ENCODE peak calls at places on chromosomes 11 and 22, in four cellular contexts. I is GM23338, A is heart left ventricle, F is HT1080. S is an unnamed sample.

GRCh38 chr22:20624161-20624616 is 116.8 kb downstream of the MED15 start:
- DNase-seq in I (no peak), A (no peak), F (peak), S (no peak)

GRCh38 chr11:98630736-98631135 is 390.0 kb upstream of the CNTN5 start:
- DNase-seq in I (peak), A (no peak), F (no peak), S (no peak)

GRCh38 chr11:76048763-76049162 is 157.5 kb downstream of the WNT11 start:
- DNase-seq in I (peak), A (no peak), F (no peak), S (no peak)

GRCh38 chr11:122126024-122126678 is 10.1 kb upstream of the BLID start:
- DNase-seq in I (no peak), A (no peak), F (no peak), S (no peak)

GRCh38 chr11:49208006-49208721 is at the start of gene FOLH1:
- DNase-seq in I (peak), A (peak), F (peak), S (no peak)

GRCh38 chr11:128451651-128452470 is 135.5 kb downstream of the ETS1 start:
- DNase-seq in I (peak), A (peak), F (no peak), S (peak)

GRCh38 chr22:32354360-32355351 is 3.0 kb upstream of the RFPL3 start:
- DNase-seq in I (peak), A (no peak), F (peak), S (no peak)

GRCh38 chr22:39401301-39401631 is 1.7 kb downstream of the TAB1 start:
- DNase-seq in I (no peak), A (no peak), F (no peak), S (no peak)

GRCh38 chr11:9277176-9277575 is 12.0 kb upstream of the DENND5A start:
- DNase-seq in I (no peak), A (no peak), F (no peak), S (no peak)

GRCh38 chr11:69170704-69171103 is 15.0 kb downstream of the SMIM38 start:
- DNase-seq in I (no peak), A (no peak), F (no peak), S (no peak)

GRCh38 chr11:118213774-118214173 is 11.0 kb downstream of the JAML start:
- DNase-seq in I (no peak), A (no peak), F (no peak), S (no peak)

GRCh38 chr11:67273260-67273990 is 7.2 kb downstream of the GRK2 start:
- DNase-seq in I (no peak), A (peak), F (no peak), S (no peak)

GRCh38 chr22:41333806-41334205 is 32.5 kb downstream of the ZC3H7B start:
- DNase-seq in I (no peak), A (no peak), F (no peak), S (no peak)

GRCh38 chr11:45994421-45995341 is 72.2 kb downstream of the LARGE2 start:
- DNase-seq in I (peak), A (no peak), F (no peak), S (no peak)

S was measured in brain pericyte.